ENCODE peak calls at places on chromosomes 1 and 21, in eight cellular contexts. V is HL-60, T is mucosa of descending colon, S is breast epithelium, G is heart left ventricle, L is dorsolateral prefrontal cortex, X is stomach, M is AG04450. N is an unnamed sample.
A peak's percentile ranks its signal among the peaks of the same experiment; 100 is the strongest.

GRCh38 chr1:211497489-211498045 is 5.6 kb upstream of the RD3 start:
- DNase-seq in G (no peak), T (no peak), S (no peak), M (no peak), L (no peak), V (no peak), X (no peak), N (no peak)

GRCh38 chr1:89286549-89287181 is 14.0 kb upstream of the GBP5 start:
- DNase-seq in X (no peak), G (no peak), T (no peak), L (no peak), M (no peak), V (no peak), S (no peak), N (no peak)

GRCh38 chr1:39183503-39184353 is 20.8 kb upstream of the MACF1 start:
- DNase-seq in G (peak; percentile 32), M (no peak), T (peak; percentile 75), S (peak; percentile 89), V (peak; percentile 68), L (no peak), X (peak; percentile 61), N (no peak)

GRCh38 chr1:29698033-29698432 is 461.7 kb downstream of the PTPRU start:
- DNase-seq in L (no peak), V (peak; percentile 3), M (no peak), G (no peak), T (peak; percentile 17), X (no peak), S (no peak), N (no peak)

GRCh38 chr1:168509875-168510594 is 33.8 kb downstream of the XCL2 start:
- DNase-seq in X (no peak), L (no peak), G (no peak), S (no peak), T (no peak), M (no peak), V (no peak), N (no peak)

GRCh38 chr1:184030433-184031126 is 6.9 kb downstream of the COLGALT2 start:
- DNase-seq in X (no peak), G (no peak), M (no peak), S (no peak), V (no peak), T (no peak), L (no peak), N (no peak)

GRCh38 chr1:15282810-15283474 is 35.9 kb downstream of the FHAD1 start:
- DNase-seq in M (no peak), X (no peak), S (peak; percentile 85), G (peak; percentile 67), L (no peak), V (no peak), T (no peak), N (no peak)

GRCh38 chr21:24428539-24429186 is 1178.6 kb downstream of the MRPL39 start:
- DNase-seq in T (no peak), M (no peak), S (no peak), L (no peak), V (peak; percentile 39), G (no peak), X (no peak), N (no peak)

GRCh38 chr1:9835758-9836631 is 12.2 kb upstream of the CLSTN1 start:
- DNase-seq in S (peak; percentile 86), M (no peak), V (no peak), G (no peak), X (no peak), T (peak; percentile 56), L (no peak), N (no peak)

GRCh38 chr21:20459838-20460237 is 538.4 kb upstream of the NCAM2 start:
- DNase-seq in T (no peak), L (no peak), S (no peak), V (no peak), X (no peak), M (no peak), G (no peak), N (no peak)

GRCh38 chr1:192477630-192478029 is 97.9 kb upstream of the RGS1 start:
- DNase-seq in M (no peak), V (no peak), G (no peak), S (no peak), L (no peak), T (no peak), X (no peak), N (peak; percentile 16)

GRCh38 chr1:23403735-23404486 is 20.6 kb downstream of the TCEA3 start:
- DNase-seq in M (peak; percentile 65), G (peak; percentile 90), T (peak; percentile 95), X (peak; percentile 94), L (peak; percentile 80), V (peak; percentile 89), S (peak; percentile 90), N (peak; percentile 83)

GRCh38 chr21:45562401-45562800 is 20.2 kb upstream of the SLC19A1 start:
- DNase-seq in M (no peak), X (peak; percentile 16), T (no peak), V (no peak), L (no peak), S (no peak), G (no peak), N (no peak)

GRCh38 chr1:104238991-104239390 is 489.3 kb downstream of the AMY1C start:
- DNase-seq in T (no peak), G (no peak), M (no peak), X (no peak), S (no peak), L (no peak), V (no peak), N (no peak)

GRCh38 chr1:84141177-84142003 is 2.7 kb upstream of the PRKACB start:
- DNase-seq in S (no peak), M (no peak), V (no peak), T (no peak), G (no peak), X (no peak), L (no peak), N (no peak)

GRCh38 chr21:37461494-37461893 is 94.9 kb downstream of the DYRK1A start:
- DNase-seq in V (no peak), S (no peak), M (no peak), L (no peak), T (no peak), X (no peak), G (no peak), N (no peak)

GRCh38 chr21:37463083-37463780 is 96.7 kb downstream of the DYRK1A start:
- DNase-seq in X (peak; percentile 49), G (no peak), V (no peak), T (peak; percentile 33), M (peak; percentile 23), S (no peak), L (no peak), N (no peak)

GRCh38 chr21:37460196-37460595 is 93.6 kb downstream of the DYRK1A start:
- DNase-seq in L (no peak), T (no peak), V (no peak), G (no peak), S (no peak), X (no peak), M (no peak), N (no peak)

GRCh38 chr21:37459575-37459974 is 93.0 kb downstream of the DYRK1A start:
- DNase-seq in S (no peak), G (no peak), V (no peak), L (no peak), M (peak; percentile 30), T (no peak), X (no peak), N (no peak)

DNA sequence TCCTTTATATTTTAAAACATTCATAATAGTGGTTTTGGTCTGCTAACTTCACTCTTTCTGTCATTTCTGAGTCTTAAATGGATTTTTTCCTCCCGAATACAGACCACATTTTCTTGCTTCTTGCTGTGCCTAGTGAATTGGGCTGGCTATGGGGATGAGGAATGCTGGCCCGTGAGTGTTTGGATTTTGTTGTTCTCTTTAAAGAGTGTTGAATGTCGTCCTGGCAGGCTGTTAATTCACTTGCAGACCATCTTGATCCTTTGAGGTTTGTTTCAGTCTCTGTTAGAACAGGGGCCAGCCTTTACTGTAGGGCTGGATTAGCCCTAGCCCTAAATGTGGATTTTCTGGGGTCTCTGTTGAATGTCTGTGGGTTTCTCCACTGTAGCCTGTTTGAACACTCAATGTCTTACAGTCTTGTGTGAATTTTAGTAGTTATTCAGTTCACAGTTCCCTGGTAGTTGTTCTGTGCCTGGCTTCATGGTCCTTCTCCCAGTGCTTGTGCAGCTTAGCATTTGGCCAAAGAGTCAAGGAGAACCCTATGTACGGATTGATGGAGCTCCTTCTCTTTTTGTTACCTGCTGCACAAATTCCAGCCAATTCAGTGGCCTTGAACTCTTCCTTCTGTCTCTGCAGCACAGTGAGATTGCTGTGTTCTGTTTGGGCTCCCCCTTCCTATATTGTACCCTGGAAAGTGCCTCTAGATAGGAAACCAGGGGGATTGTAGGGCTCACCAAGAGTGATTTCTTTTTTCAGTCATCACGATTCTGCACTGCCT is 95.7 kb downstream of the DYRK1A start:
- DNase-seq in V (no peak), X (no peak), M (no peak), L (no peak), S (no peak), T (no peak), G (no peak), N (no peak)
- H3K4me3 ChIP-seq in V (no peak overlapping the region), X (no peak overlapping the region), M (no peak overlapping the region), L (no peak overlapping the region), S (no peak overlapping the region), T (no peak overlapping the region), G (no peak overlapping the region), N (no peak overlapping the region)

GRCh38 chr1:113978863-113979702 is at the start of gene OLFML3:
- DNase-seq in M (peak; percentile 91), V (peak; percentile 77), X (peak; percentile 86), T (peak; percentile 93), G (peak; percentile 92), S (peak; percentile 65), L (peak; percentile 69), N (peak; percentile 91)
- TF ChIP-seq CTCF in M (peak; percentile 70), V (peak; percentile 51), X (peak; percentile 62), T (peak; percentile 32), G (peak; percentile 62), S (peak; percentile 66), L (peak; percentile 71), N (peak; percentile 72)

GRCh38 chr1:53061123-53061858 is 722 bp upstream of the PODN start:
- DNase-seq in T (no peak), V (no peak), L (no peak), M (no peak), X (no peak), G (peak; percentile 79), S (no peak), N (no peak)
- H3K4me3 ChIP-seq in T (no peak overlapping the region), V (no peak overlapping the region), L (peak overlapping the region; percentile 69), M (peak overlapping the region; percentile 74), X (peak overlapping the region; percentile 79), G (peak overlapping the region; percentile 68), S (peak overlapping the region; percentile 70), N (peak overlapping the region; percentile 68)

DNA sequence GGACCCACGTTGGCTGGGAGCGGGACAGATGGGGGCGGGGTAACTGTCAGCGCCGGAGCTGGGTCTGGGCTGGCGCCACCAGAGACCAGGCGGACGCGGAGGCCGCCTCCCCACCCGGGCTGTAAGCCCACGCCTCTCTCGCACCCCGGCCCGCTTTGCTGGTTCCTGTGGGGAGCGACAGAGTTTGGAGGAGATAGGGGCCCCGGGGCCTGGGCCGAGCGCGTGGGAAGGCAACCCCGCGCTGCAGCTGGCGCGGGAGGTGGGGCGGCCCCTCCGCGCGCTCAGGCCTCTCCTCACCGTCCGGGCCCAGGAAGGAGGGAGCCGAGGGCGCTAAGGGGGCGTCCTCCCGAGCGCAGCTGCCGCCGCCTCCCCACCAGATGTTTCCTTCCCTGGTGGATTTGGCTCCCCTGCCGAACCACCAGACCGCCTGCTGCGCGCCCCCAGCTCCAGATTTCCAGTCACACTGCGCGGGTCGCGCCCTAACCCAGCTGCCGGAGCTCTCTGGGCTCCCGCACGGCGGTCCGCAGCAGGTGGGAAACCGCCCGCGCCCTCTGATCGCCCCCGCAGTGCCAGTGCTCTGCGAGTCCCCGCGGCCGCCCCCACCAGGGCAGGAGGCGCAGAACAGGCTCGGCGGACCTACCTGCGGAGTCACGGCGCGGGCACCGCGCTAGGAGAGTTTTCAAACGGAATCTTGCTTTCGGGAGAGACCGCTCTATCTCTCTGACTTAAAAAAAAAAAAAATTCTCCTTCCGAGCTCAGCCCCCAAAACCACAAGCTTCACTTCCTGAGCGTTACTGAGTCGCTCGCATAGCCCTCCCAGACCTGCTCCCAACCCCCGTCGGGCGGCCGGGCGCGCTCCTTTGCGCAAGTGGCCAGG is 1.1 kb downstream of the GFI1 start:
- DNase-seq in T (peak; percentile 76), S (no peak), V (peak; percentile 88), X (peak; percentile 69), G (peak; percentile 47), M (no peak), L (no peak), N (no peak)
- TF ChIP-seq CTCF in T (peak; percentile 25), S (no peak), V (no peak), X (no peak), G (no peak), M (no peak), L (no peak), N (peak; percentile 13)

N was measured in AG09309.